ENCODE peak calls at places on chromosomes 3 and 15, in six cellular contexts. O is Ammon's horn; T is AG09309; R is stimulated activated CD8-positive, alpha-beta memory T cell treated with anti-CD3 and anti-CD28 coated beads, Interleukin-12 subunit alpha, Interleukin-12 subunit beta, amount 100 ng/mL, for 4 hours; N is kidney tubule cell; D is GOT3. P is an unnamed sample.
A peak's percentile ranks its signal among the peaks of the same experiment; 100 is the strongest.

GRCh38 chr3:65497846-65498245 is 540.9 kb downstream of the MAGI1 start:
- DNase-seq in R (no peak), D (no peak), O (peak; percentile 61), T (no peak), N (no peak), P (no peak)

GRCh38 chr3:67610458-67610857 is 44.0 kb downstream of the SUCLG2 start:
- DNase-seq in T (no peak), O (no peak), N (peak; percentile 75), R (no peak), D (no peak), P (peak; percentile 31)

GRCh38 chr3:179446501-179446900 is 4.8 kb downstream of the GNB4 start:
- DNase-seq in D (no peak), N (peak; percentile 27), T (no peak), R (no peak), O (no peak), P (no peak)

GRCh38 chr15:80744826-80745225 is 34.3 kb upstream of the CEMIP start:
- DNase-seq in R (no peak), D (no peak), N (no peak), O (no peak), T (peak; percentile 62), P (peak; percentile 35)

GRCh38 chr3:5666455-5666854 is 478.9 kb downstream of the EDEM1 start:
- DNase-seq in O (no peak), N (no peak), R (no peak), D (no peak), T (no peak), P (no peak)

GRCh38 chr15:59105839-59106238 is 893 bp downstream of the CCNB2 start:
- DNase-seq in O (no peak), R (no peak), D (no peak), T (no peak), N (no peak), P (no peak)

GRCh38 chr3:86937306-86937791 is 53.6 kb downstream of the VGLL3 start:
- DNase-seq in D (no peak), R (no peak), N (no peak), O (no peak), T (peak; percentile 94), P (peak; percentile 45)

GRCh38 chr15:30929064-30929669 is 25.5 kb downstream of the FAN1 start:
- DNase-seq in O (no peak), R (no peak), T (no peak), N (peak; percentile 8), D (no peak), P (no peak)

GRCh38 chr15:42494998-42495360 is 455 bp upstream of the SNAP23 start:
- DNase-seq in R (peak; percentile 12), N (peak; percentile 83), O (peak; percentile 73), T (no peak), D (no peak), P (peak; percentile 55)

GRCh38 chr3:176692172-176692923 is 504.9 kb downstream of the TBL1XR1 start:
- DNase-seq in D (no peak), O (no peak), R (no peak), N (no peak), T (no peak), P (no peak)

GRCh38 chr3:9308298-9308990 is 54.4 kb upstream of the THUMPD3 start:
- DNase-seq in O (no peak), N (peak; percentile 57), D (no peak), R (no peak), T (no peak), P (no peak)

GRCh38 chr3:14418670-14419250 is 16.4 kb downstream of the SLC6A6 start:
- DNase-seq in R (no peak), N (peak; percentile 69), D (no peak), T (no peak), O (peak; percentile 48), P (no peak)

GRCh38 chr3:23324745-23325144 is 121.6 kb downstream of the UBE2E2 start:
- DNase-seq in D (no peak), R (no peak), T (peak; percentile 33), N (peak; percentile 50), O (no peak), P (peak; percentile 14)

GRCh38 chr3:177563792-177564191 is 366.5 kb upstream of the TBL1XR1 start:
- DNase-seq in D (no peak), T (no peak), O (no peak), N (no peak), R (no peak), P (no peak)

GRCh38 chr15:39946862-39947261 is 12.9 kb downstream of the EIF2AK4 start:
- DNase-seq in O (no peak), R (no peak), N (peak; percentile 19), T (no peak), D (no peak), P (no peak)

GRCh38 chr15:75019916-75020315 is 3.5 kb upstream of the PPCDC start:
- DNase-seq in D (no peak), R (no peak), T (no peak), O (no peak), N (no peak), P (no peak)

GRCh38 chr3:178295257-178295912 is 240.9 kb upstream of the KCNMB2 start:
- DNase-seq in T (peak; percentile 98), N (no peak), R (no peak), D (no peak), O (peak; percentile 21), P (no peak)

GRCh38 chr3:128278761-128279593 is 125.7 kb downstream of the EEFSEC start:
- DNase-seq in R (no peak), T (peak; percentile 60), N (no peak), D (no peak), O (peak; percentile 63), P (peak; percentile 74)

GRCh38 chr3:53633197-53633787 is 138.9 kb downstream of the CACNA1D start:
- DNase-seq in R (no peak), D (no peak), O (no peak), N (peak; percentile 62), T (no peak), P (no peak)

GRCh38 chr3:132117642-132118041 is 82.8 kb upstream of the CPNE4 start:
- DNase-seq in O (no peak), N (no peak), D (no peak), T (no peak), R (no peak), P (no peak)

GRCh38 chr15:80840173-80841130 is 61.3 kb downstream of the CEMIP start:
- DNase-seq in D (no peak), O (peak; percentile 23), N (no peak), R (no peak), T (no peak), P (no peak)

GRCh38 chr15:41276821-41277220 is 45.8 kb downstream of the CHP1 start:
- DNase-seq in R (no peak), N (peak; percentile 79), O (no peak), D (no peak), T (no peak), P (no peak)

GRCh38 chr3:99639579-99639978 is 1.2 kb downstream of the COL8A1 start:
- DNase-seq in T (no peak), O (no peak), D (no peak), N (no peak), R (no peak), P (no peak)

GRCh38 chr3:18556001-18556408 is 130.9 kb upstream of the SATB1 start:
- DNase-seq in N (peak; percentile 23), O (no peak), R (no peak), T (no peak), D (no peak), P (no peak)

GRCh38 chr3:69819283-69819682 is 80.0 kb downstream of the MITF start:
- DNase-seq in O (peak; percentile 80), N (no peak), D (no peak), T (no peak), R (no peak), P (no peak)

GRCh38 chr3:8451696-8452095 is 49.9 kb upstream of the LMCD1 start:
- DNase-seq in T (peak; percentile 33), R (no peak), N (peak; percentile 80), O (no peak), D (no peak), P (peak; percentile 62)

GRCh38 chr3:160061525-160061924 is 72.9 kb downstream of the IL12A start:
- DNase-seq in O (no peak), R (no peak), T (no peak), D (no peak), N (no peak), P (no peak)

GRCh38 chr3:132726341-132726823 is 4.2 kb upstream of the NPHP3 start:
- DNase-seq in T (no peak), O (peak; percentile 54), R (no peak), D (no peak), N (peak; percentile 51), P (no peak)

GRCh38 chr3:188832961-188833615 is 338.7 kb upstream of the TPRG1 start:
- DNase-seq in D (no peak), T (no peak), N (peak; percentile 37), R (no peak), O (no peak), P (no peak)

GRCh38 chr3:129005526-129006303 is 4.6 kb downstream of the EFCC1 start:
- DNase-seq in O (no peak), N (no peak), T (no peak), R (no peak), D (no peak), P (peak; percentile 65)